ENCODE peak calls at places on chromosomes 7 and 10, in four cellular contexts. M, V, X and C are unnamed samples.

GRCh38 chr10:113540845-113541553 is 11.9 kb upstream of the HABP2 start:
- DNase-seq in V (no peak), X (peak; percentile 30), M (no peak), C (no peak)

GRCh38 chr10:88592425-88592824 is 5.9 kb downstream of the LIPJ start:
- DNase-seq in X (no peak), V (no peak), M (no peak), C (no peak)

GRCh38 chr7:64889686-64890162 is 13.3 kb upstream of the ZNF273 start:
- DNase-seq in M (no peak), V (no peak), X (no peak), C (no peak)

GRCh38 chr10:17661510-17661909 is 17.6 kb downstream of the STAM start:
- DNase-seq in M (no peak), X (no peak), V (no peak), C (no peak)

GRCh38 chr7:114574384-114574783 is 159.8 kb downstream of the FOXP2 start:
- DNase-seq in X (no peak), M (no peak), V (no peak), C (no peak)

GRCh38 chr7:82677493-82677892 is 233.9 kb upstream of the CACNA2D1 start:
- DNase-seq in X (no peak), M (peak; percentile 15), V (peak; percentile 11), C (no peak)

GRCh38 chr10:95243318-95243617 is 47.5 kb downstream of the PDLIM1 start:
- DNase-seq in V (no peak), M (no peak), X (no peak), C (no peak)

GRCh38 chr7:73739387-73739767 is 775 bp upstream of the ABHD11 start:
- DNase-seq in X (no peak), M (no peak), V (no peak), C (no peak)

GRCh38 chr7:15000157-15000556 is 97.6 kb upstream of the DGKB start:
- DNase-seq in M (no peak), X (no peak), V (no peak), C (no peak)

GRCh38 chr10:75532253-75532924 is 101.0 kb downstream of the LRMDA start:
- DNase-seq in X (no peak), V (no peak), M (no peak), C (no peak)

GRCh38 chr10:6176691-6177231 is 26.0 kb upstream of the PFKFB3 start:
- DNase-seq in V (no peak), X (no peak), M (no peak), C (no peak)

GRCh38 chr7:127768241-127768640 is 116.2 kb downstream of the SND1 start:
- DNase-seq in M (no peak), X (no peak), V (no peak), C (no peak)

GRCh38 chr7:29190349-29191045 is 4.1 kb upstream of the CHN2 start:
- DNase-seq in M (no peak), X (no peak), V (no peak), C (no peak)

GRCh38 chr7:151798851-151799428 is 78.0 kb downstream of the PRKAG2 start:
- DNase-seq in M (no peak), X (no peak), V (no peak), C (no peak)

GRCh38 chr10:60759181-60759580 is 19.1 kb upstream of the CDK1 start:
- DNase-seq in M (no peak), V (no peak), X (no peak), C (no peak)

GRCh38 chr7:47330561-47331178 is 251.2 kb downstream of the TNS3 start:
- DNase-seq in V (no peak), M (no peak), X (no peak), C (no peak)

GRCh38 chr7:95906871-95907270 is 134.5 kb downstream of the DYNC1I1 start:
- DNase-seq in M (no peak), V (no peak), X (no peak), C (no peak)

GRCh38 chr7:57216340-57216739 is 84.1 kb upstream of the ZNF479 start:
- DNase-seq in X (no peak), V (no peak), M (no peak), C (no peak)

GRCh38 chr7:13276977-13277376 is 589.5 kb downstream of the ARL4A start:
- DNase-seq in M (no peak), V (no peak), X (no peak), C (no peak)
- TF ChIP-seq CTCF in M (peak; percentile 9), V (no peak), X (peak; percentile 74), C (peak; percentile 39)

GRCh38 chr7:101557421-101557820 is 71.7 kb downstream of the MYL10 start:
- DNase-seq in M (peak; percentile 8), V (peak; percentile 1), X (no peak), C (peak; percentile 2)

GRCh38 chr7:101558742-101559325 is 70.3 kb downstream of the MYL10 start:
- DNase-seq in M (peak; percentile 15), V (no peak), X (no peak), C (peak; percentile 6)

GRCh38 chr7:101560856-101561255 is 68.2 kb downstream of the MYL10 start:
- DNase-seq in M (peak; percentile 10), V (peak; percentile 35), X (no peak), C (no peak)

GRCh38 chr7:101557978-101558741 is 70.9 kb downstream of the MYL10 start:
- DNase-seq in V (peak; percentile 1), M (peak; percentile 8), X (no peak), C (peak; percentile 5)

GRCh38 chr7:101559586-101559985 is 69.5 kb downstream of the MYL10 start:
- DNase-seq in V (no peak), M (peak; percentile 3), X (no peak), C (no peak)
- TF ChIP-seq CTCF in V (no peak), M (no peak), X (no peak), C (no peak)

GRCh38 chr7:356691-357462 is 66.9 kb downstream of the FOXL3 start:
- DNase-seq in X (no peak), V (no peak), M (no peak), C (no peak)

GRCh38 chr7:356087-356486 is 66.1 kb downstream of the FOXL3 start:
- DNase-seq in V (no peak), M (no peak), X (no peak), C (no peak)

GRCh38 chr7:353746-354325 is 63.9 kb downstream of the FOXL3 start:
- DNase-seq in X (no peak), M (no peak), V (no peak), C (no peak)

GRCh38 chr7:354597-355470 is 64.9 kb downstream of the FOXL3 start:
- DNase-seq in X (no peak), V (no peak), M (no peak), C (no peak)

DNA sequence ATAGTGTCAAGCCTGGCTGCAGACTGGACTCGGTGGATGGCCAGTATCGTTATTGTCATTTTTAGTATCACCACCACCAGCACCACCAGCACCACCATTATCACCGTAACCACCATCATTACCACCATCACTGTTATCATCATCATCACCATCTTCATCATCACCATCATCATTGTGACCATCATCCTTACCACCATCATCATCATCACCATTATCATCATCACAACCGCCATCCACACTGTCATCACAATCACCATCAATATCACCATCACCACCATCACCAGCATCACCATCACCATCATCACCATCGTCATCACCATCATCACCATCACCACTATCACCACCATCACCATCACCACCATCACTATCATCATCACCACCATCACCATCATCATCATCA is 65.6 kb downstream of the FOXL3 start:
- DNase-seq in X (no peak), M (no peak), V (no peak), C (no peak)
- TF ChIP-seq CTCF in X (no peak), M (no peak), V (no peak), C (no peak)

GRCh38 chr7:87448427-87448826 is 27.1 kb downstream of the ABCB4 start:
- DNase-seq in V (no peak), M (no peak), X (no peak), C (no peak)
- TF ChIP-seq CTCF in V (no peak), M (no peak), X (no peak), C (no peak)

GRCh38 chr7:27661776-27662489 is 750 bp downstream of the HIBADH start:
- DNase-seq in V (peak; percentile 37), M (peak; percentile 38), X (peak; percentile 26), C (peak; percentile 43)
- TF ChIP-seq CTCF in V (no peak), M (no peak), X (no peak), C (peak; percentile 33)

GRCh38 chr10:3757638-3758490 is 27.1 kb downstream of the KLF6 start:
- DNase-seq in X (no peak), M (peak; percentile 78), V (no peak), C (peak; percentile 74)

GRCh38 chr10:3760083-3760482 is 24.9 kb downstream of the KLF6 start:
- DNase-seq in V (no peak), M (no peak), X (no peak), C (no peak)

GRCh38 chr10:3759397-3759796 is 25.6 kb downstream of the KLF6 start:
- DNase-seq in V (no peak), X (no peak), M (no peak), C (no peak)

GRCh38 chr10:3757250-3757637 is 27.8 kb downstream of the KLF6 start:
- DNase-seq in X (no peak), V (no peak), M (no peak), C (no peak)

GRCh38 chr10:3758491-3758970 is 26.5 kb downstream of the KLF6 start:
- DNase-seq in V (no peak), M (no peak), X (no peak), C (no peak)
- TF ChIP-seq CTCF in V (no peak), M (peak; percentile 1), X (no peak), C (no peak)